ENCODE peak calls at places on chromosomes 11 and 22, in ten cellular contexts. D is suprapubic skin, Z is tibial nerve, A is A549, T is stomach, W is transverse colon, G is SK-N-SH, L is K562, I is sigmoid colon, K is GM12878. B is an unnamed sample.

GRCh38 chr22:19228174-19228573 is 49.6 kb upstream of the SLC25A1 start:
- DNase-seq in K (no peak), I (no peak), D (no peak), T (no peak), A (no peak), Z (no peak), G (no peak), W (no peak), L (no peak), B (no peak)

GRCh38 chr11:14067686-14068085 is 105.2 kb downstream of the SPON1 start:
- DNase-seq in T (no peak), W (no peak), Z (no peak), A (no peak), L (no peak), D (no peak), I (no peak), G (no peak), K (no peak), B (no peak)

GRCh38 chr22:44193537-44193896 is 12.8 kb downstream of the PARVG start:
- DNase-seq in K (no peak), G (no peak), T (no peak), I (no peak), D (no peak), W (no peak), Z (no peak), L (no peak), A (no peak), B (no peak)

GRCh38 chr11:40508307-40508706 is 951.1 kb downstream of the LRRC4C start:
- DNase-seq in L (no peak), Z (no peak), K (no peak), A (no peak), W (no peak), G (no peak), I (no peak), T (no peak), D (no peak), B (no peak)

GRCh38 chr11:117591316-117592039 is 205.5 kb downstream of the DSCAML1 start:
- DNase-seq in T (no peak), A (no peak), G (peak), I (peak), W (no peak), Z (no peak), L (no peak), D (peak), K (no peak), B (no peak)

GRCh38 chr11:12249590-12250260 is 127.6 kb upstream of the PARVA start:
- DNase-seq in I (peak), W (peak), G (no peak), D (no peak), K (no peak), A (no peak), L (no peak), T (peak), Z (no peak), B (peak)

GRCh38 chr22:43131773-43132501 is 11.3 kb downstream of the MCAT start:
- DNase-seq in A (no peak), G (no peak), W (no peak), T (no peak), Z (no peak), K (no peak), I (no peak), D (no peak), L (no peak), B (no peak)

GRCh38 chr11:131422491-131422890 is 52.1 kb downstream of the NTM start:
- DNase-seq in G (no peak), T (no peak), Z (no peak), K (no peak), D (no peak), I (no peak), A (peak), L (no peak), W (no peak), B (no peak)

GRCh38 chr22:23072911-23073491 is 2.7 kb downstream of the GNAZ start:
- DNase-seq in I (peak), L (no peak), K (no peak), W (no peak), A (no peak), G (no peak), Z (no peak), T (no peak), D (peak), B (peak)

GRCh38 chr11:44611088-44611487 is 45.6 kb downstream of the CD82 start:
- DNase-seq in I (no peak), W (no peak), D (no peak), T (no peak), L (no peak), Z (no peak), A (no peak), G (no peak), K (no peak), B (no peak)

GRCh38 chr11:44917741-44918140 is 32.9 kb downstream of the TP53I11 start:
- DNase-seq in K (no peak), A (no peak), G (no peak), I (no peak), T (no peak), W (no peak), L (no peak), Z (no peak), D (no peak), B (no peak)

GRCh38 chr11:46529086-46529905 is 64.5 kb downstream of the AMBRA1 start:
- DNase-seq in Z (peak), A (peak), W (peak), T (peak), D (peak), K (no peak), I (peak), L (peak), G (peak), B (peak)

GRCh38 chr11:75603791-75604736 is 42.0 kb downstream of the SERPINH1 start:
- DNase-seq in G (no peak), W (no peak), D (no peak), T (no peak), Z (no peak), K (no peak), L (no peak), A (no peak), I (no peak), B (no peak)

GRCh38 chr22:29625090-29625825 is 21.8 kb downstream of the NF2 start:
- DNase-seq in D (no peak), T (peak), K (no peak), Z (peak), G (peak), I (peak), L (peak), A (peak), W (peak), B (peak)

GRCh38 chr22:20267441-20268288 is 453 bp downstream of the RTN4R start:
- DNase-seq in I (no peak), G (peak), D (no peak), L (peak), W (peak), K (no peak), T (peak), A (no peak), Z (no peak), B (no peak)

GRCh38 chr22:37273126-37273845 is 9.0 kb upstream of the CYTH4 start:
- DNase-seq in L (peak), K (no peak), T (no peak), I (no peak), G (no peak), A (no peak), Z (no peak), D (no peak), W (no peak), B (no peak)

GRCh38 chr22:32650553-32651345 is 150.8 kb upstream of the TIMP3 start:
- DNase-seq in I (no peak), L (peak), T (no peak), A (no peak), D (no peak), W (no peak), G (no peak), K (no peak), Z (no peak), B (no peak)

GRCh38 chr11:59710136-59710847 is 3.4 kb downstream of the OR10V1 start:
- DNase-seq in Z (no peak), D (no peak), I (no peak), W (no peak), G (no peak), L (no peak), K (no peak), T (no peak), A (no peak), B (no peak)

GRCh38 chr11:23313001-23313400 is 452.7 kb upstream of the CCDC179 start:
- DNase-seq in A (no peak), K (no peak), Z (no peak), L (no peak), D (no peak), I (no peak), G (no peak), W (no peak), T (no peak), B (no peak)

GRCh38 chr11:69295995-69296889 is 2.3 kb downstream of the MYEOV start:
- DNase-seq in G (no peak), Z (peak), I (peak), W (peak), T (peak), D (peak), L (no peak), A (peak), K (no peak), B (no peak)

GRCh38 chr11:44861829-44862545 is 88.7 kb downstream of the TP53I11 start:
- DNase-seq in D (no peak), I (peak), T (peak), Z (peak), L (peak), A (peak), G (no peak), W (peak), K (peak), B (peak)

GRCh38 chr22:47543447-47543846 is 781.0 kb downstream of the TBC1D22A start:
- DNase-seq in W (no peak), K (no peak), G (no peak), D (no peak), Z (no peak), T (no peak), A (no peak), L (no peak), I (no peak), B (no peak)

GRCh38 chr11:612961-613300 is 2.8 kb downstream of the IRF7 start:
- DNase-seq in I (no peak), G (no peak), Z (no peak), D (peak), L (no peak), A (no peak), K (no peak), W (no peak), T (no peak), B (no peak)

GRCh38 chr11:39236916-39237315 is 2222.5 kb downstream of the LRRC4C start:
- DNase-seq in I (no peak), D (no peak), T (no peak), W (no peak), Z (no peak), K (no peak), G (no peak), A (peak), L (no peak), B (no peak)

GRCh38 chr11:104531075-104531474 is 367.1 kb upstream of the PDGFD start:
- DNase-seq in K (no peak), W (no peak), L (no peak), T (no peak), Z (no peak), G (no peak), I (no peak), A (peak), D (no peak), B (no peak)

GRCh38 chr11:19650929-19651487 is 61.6 kb upstream of the NAV2 start:
- DNase-seq in Z (no peak), G (no peak), A (no peak), T (no peak), K (no peak), I (no peak), L (no peak), W (no peak), D (no peak), B (no peak)

GRCh38 chr22:48276933-48277867 is 1514.8 kb downstream of the TBC1D22A start:
- DNase-seq in W (peak), T (no peak), Z (no peak), D (no peak), L (no peak), A (no peak), G (no peak), I (peak), K (no peak), B (no peak)

GRCh38 chr11:102390667-102391449 is 43.8 kb downstream of the BIRC2 start:
- DNase-seq in W (peak), G (peak), A (peak), L (peak), T (peak), K (no peak), Z (peak), D (peak), I (peak), B (no peak)

GRCh38 chr11:61173456-61173855 is 12.2 kb upstream of the VPS37C start:
- DNase-seq in D (no peak), G (no peak), I (peak), A (peak), Z (no peak), W (no peak), L (peak), T (peak), K (no peak), B (no peak)

GRCh38 chr11:45188127-45188526 is 41.7 kb downstream of the PRDM11 start:
- DNase-seq in T (no peak), L (no peak), K (no peak), W (no peak), Z (no peak), I (no peak), A (no peak), D (no peak), G (no peak), B (no peak)

GRCh38 chr11:61162092-61162935 is 1.1 kb upstream of the VPS37C start:
- DNase-seq in K (no peak), L (peak), T (peak), A (peak), D (peak), I (peak), W (peak), G (peak), Z (no peak), B (no peak)

GRCh38 chr11:131418214-131418613 is 47.8 kb downstream of the NTM start:
- DNase-seq in W (no peak), A (no peak), K (no peak), G (no peak), I (no peak), Z (no peak), D (no peak), L (no peak), T (no peak), B (no peak)

GRCh38 chr22:48099251-48099650 is 1336.8 kb downstream of the TBC1D22A start:
- DNase-seq in T (peak), Z (no peak), W (no peak), A (no peak), D (peak), I (peak), K (no peak), G (no peak), L (no peak), B (no peak)

GRCh38 chr11:22456993-22457748 is 119.0 kb downstream of the SLC17A6 start:
- DNase-seq in I (no peak), Z (no peak), L (no peak), A (no peak), W (no peak), G (no peak), T (no peak), D (no peak), K (no peak), B (no peak)

GRCh38 chr11:69297926-69298777 is 4.2 kb downstream of the MYEOV start:
- DNase-seq in K (peak), Z (peak), L (peak), I (peak), T (peak), G (no peak), A (peak), D (peak), W (peak), B (no peak)

GRCh38 chr11:2903672-2904011 is 18.1 kb upstream of the CDKN1C start:
- DNase-seq in D (no peak), I (no peak), Z (no peak), K (no peak), G (no peak), W (peak), L (no peak), T (no peak), A (no peak), B (no peak)
- H3K27ac ChIP-seq in D (no peak), I (no peak), Z (no peak), K (no peak), G (no peak), W (peak), L (no peak), T (peak), A (peak), B (no peak)

GRCh38 chr11:116580828-116581227 is 192.0 kb downstream of the BUD13 start:
- DNase-seq in Z (no peak), A (no peak), K (no peak), I (no peak), W (no peak), G (no peak), T (no peak), D (no peak), L (no peak), B (no peak)
- TF ChIP-seq EP300 in Z (no peak), A (no peak), K (no peak), I (no peak), W (no peak), G (no peak), T (no peak), D (no peak), L (no peak), B (no peak)

DNA sequence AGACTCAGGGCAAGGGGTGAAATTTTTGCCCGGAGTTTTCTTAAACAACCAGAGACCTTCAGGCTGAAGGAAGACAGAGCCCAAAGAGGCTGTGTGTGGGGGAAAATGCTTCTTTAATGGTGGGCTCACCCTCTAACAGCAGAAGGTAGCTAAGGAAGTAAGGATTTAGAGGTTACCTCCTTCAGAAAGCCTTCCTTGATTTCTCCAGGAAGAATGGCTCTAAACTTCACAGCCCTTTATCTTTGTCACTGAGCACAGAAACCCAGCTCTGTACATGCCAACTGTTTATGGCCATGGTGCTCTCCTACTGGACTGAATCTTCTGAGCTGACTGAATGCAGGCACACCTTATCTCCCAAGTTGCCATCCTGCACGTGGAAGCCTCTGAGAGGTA is 196.0 kb downstream of the TENM4 start:
- DNase-seq in A (no peak), D (no peak), I (no peak), L (no peak), G (no peak), Z (no peak), K (no peak), W (no peak), T (no peak), B (no peak)
- H3K27ac ChIP-seq in A (peak), D (peak), I (peak), L (no peak), G (no peak), Z (peak), K (no peak), W (no peak), T (peak), B (peak)

DNA sequence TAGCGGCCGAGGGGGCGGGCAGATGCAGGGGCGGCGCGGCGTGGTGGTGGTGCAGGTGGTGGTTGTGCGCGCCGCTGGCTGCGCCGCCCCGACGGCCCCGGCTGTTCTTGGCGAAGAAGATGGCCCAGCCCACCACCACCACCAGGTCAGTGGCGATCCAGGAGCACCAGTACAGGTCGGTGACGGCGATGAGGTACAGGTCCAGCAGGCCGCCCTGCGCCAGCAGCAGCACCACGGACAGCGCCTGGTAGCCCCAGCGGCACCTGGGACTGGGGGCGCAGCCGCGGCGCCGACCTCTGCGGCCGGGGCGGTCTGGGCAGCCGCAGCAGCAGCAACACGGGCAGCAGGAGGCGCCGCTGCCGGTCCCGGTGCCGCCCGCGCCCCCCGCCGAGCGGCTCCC is 879 bp downstream of the TMEM121B start:
- DNase-seq in I (no peak), D (no peak), L (peak), Z (no peak), A (peak), G (peak), W (peak), T (peak), K (no peak), B (peak)
- TF ChIP-seq EP300 in I (no peak), D (no peak), L (no peak), Z (no peak), A (no peak), G (no peak), W (no peak), T (no peak), K (no peak), B (no peak)

GRCh38 chr11:126100681-126101080 is 38.0 kb upstream of the CDON start:
- DNase-seq in Z (no peak), K (no peak), T (no peak), L (no peak), G (no peak), W (no peak), D (no peak), I (no peak), A (no peak), B (no peak)

GRCh38 chr11:126102436-126102894 is 39.8 kb upstream of the CDON start:
- DNase-seq in T (peak), I (no peak), Z (no peak), D (no peak), W (peak), K (peak), G (peak), A (no peak), L (peak), B (peak)

GRCh38 chr11:126101930-126102283 is 39.2 kb upstream of the CDON start:
- DNase-seq in T (no peak), Z (no peak), G (no peak), D (no peak), L (no peak), A (no peak), K (no peak), W (no peak), I (no peak), B (no peak)

GRCh38 chr11:126103150-126103549 is 40.5 kb upstream of the CDON start:
- DNase-seq in I (no peak), T (no peak), G (peak), K (no peak), W (no peak), D (no peak), A (no peak), L (no peak), Z (no peak), B (no peak)

DNA sequence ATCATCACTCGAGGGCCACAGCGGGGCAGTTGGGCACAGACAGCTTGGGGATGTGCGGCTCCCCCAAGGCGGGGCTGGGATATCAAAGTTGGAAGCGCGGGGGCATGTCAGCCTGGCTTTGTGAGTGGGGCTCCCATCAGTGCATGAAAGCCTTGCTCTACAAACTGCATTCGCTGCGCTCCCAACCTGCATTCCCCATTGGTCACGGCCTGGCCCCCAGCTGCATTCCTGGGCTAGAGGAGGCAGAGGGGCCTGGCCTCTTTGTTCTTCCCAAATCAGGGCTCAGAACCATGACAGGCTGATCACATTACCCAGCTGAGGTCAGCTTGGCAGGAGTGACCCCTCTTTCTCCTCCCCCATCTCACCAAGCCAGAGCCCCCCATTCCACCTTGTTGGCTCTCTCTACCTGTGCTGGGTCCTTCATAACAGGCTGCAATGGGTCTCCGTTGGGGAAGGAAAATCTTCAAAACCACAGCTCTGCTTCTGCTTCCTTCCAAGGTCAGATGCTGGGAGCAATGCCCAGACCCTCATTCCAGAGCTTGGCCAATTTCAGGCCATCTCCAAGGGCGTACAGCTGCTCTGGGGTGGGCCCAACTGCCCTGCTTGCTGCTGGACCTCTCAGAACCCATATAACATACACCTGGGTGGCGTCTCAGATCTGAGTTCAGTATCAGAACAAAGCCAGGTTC is 38.7 kb upstream of the CDON start:
- DNase-seq in K (no peak), G (no peak), T (no peak), W (no peak), I (no peak), A (no peak), Z (no peak), L (no peak), D (no peak), B (peak)
- H3K27ac ChIP-seq in K (no peak), G (peak), T (peak), W (no peak), I (no peak), A (no peak), Z (no peak), L (no peak), D (no peak), B (peak)

GRCh38 chr11:64239662-64240466 is 1.0 kb upstream of the FKBP2 start:
- DNase-seq in W (no peak), A (no peak), Z (no peak), D (no peak), L (no peak), T (no peak), I (no peak), K (peak), G (no peak), B (no peak)

GRCh38 chr11:64241430-64242153 is 697 bp downstream of the FKBP2 start:
- DNase-seq in I (peak), A (peak), Z (peak), K (no peak), T (peak), G (peak), D (peak), L (peak), W (peak), B (peak)

GRCh38 chr11:64242920-64243854 is 2.3 kb downstream of the FKBP2 start:
- DNase-seq in K (no peak), A (no peak), Z (no peak), W (no peak), G (no peak), L (no peak), D (no peak), T (no peak), I (no peak), B (no peak)

GRCh38 chr11:64240467-64241174 is at the start of gene FKBP2:
- DNase-seq in W (peak), A (peak), Z (peak), L (peak), D (peak), G (peak), T (peak), I (peak), K (peak), B (peak)

GRCh38 chr11:64241175-64241429 is 207 bp downstream of the FKBP2 start:
- DNase-seq in Z (no peak), W (no peak), G (no peak), I (no peak), D (no peak), T (no peak), L (no peak), K (peak), A (peak), B (no peak)
- TF ChIP-seq EP300 in Z (no peak), W (no peak), G (no peak), I (no peak), D (no peak), T (no peak), L (no peak), K (no peak), A (no peak), B (no peak)

B was measured in ovary.